ENCODE peak calls at places on chromosomes 2 and 18, in five cellular contexts. D is T-helper 1 cell, U is GM10248, Q is endothelial cell, V is AG08395. G is an unnamed sample.

GRCh38 chr18:76479351-76480238 is 15.4 kb downstream of the ZNF516 start:
- DNase-seq in U (no peak), D (no peak), V (no peak), Q (no peak), G (no peak)

GRCh38 chr18:56691530-56691929 is 40.4 kb downstream of the WDR7 start:
- DNase-seq in V (no peak), D (no peak), Q (no peak), U (no peak), G (no peak)

GRCh38 chr18:21735452-21736015 is 5.1 kb upstream of the MIB1 start:
- DNase-seq in V (no peak), Q (no peak), D (peak), U (no peak), G (no peak)

GRCh38 chr18:49839012-49839411 is 25.7 kb upstream of the ACAA2 start:
- DNase-seq in V (no peak), U (no peak), Q (no peak), D (no peak), G (no peak)

GRCh38 chr2:187799601-187800000 is 245.4 kb upstream of the TFPI start:
- DNase-seq in Q (no peak), U (no peak), V (no peak), D (no peak), G (no peak)

GRCh38 chr2:197308635-197309368 is 1.8 kb downstream of the ANKRD44 start:
- DNase-seq in D (peak), U (no peak), V (no peak), Q (no peak), G (no peak)

GRCh38 chr18:78494686-78495085 is 484.9 kb upstream of the SALL3 start:
- DNase-seq in Q (no peak), U (no peak), D (no peak), V (no peak), G (no peak)

GRCh38 chr2:43724728-43725526 is 48.7 kb upstream of the C1GALT1C1L start:
- DNase-seq in D (no peak), Q (no peak), U (no peak), V (no peak), G (no peak)

GRCh38 chr2:217475791-217476190 is 527.0 kb downstream of the TNS1 start:
- DNase-seq in Q (no peak), V (no peak), D (no peak), U (no peak), G (no peak)

GRCh38 chr2:174243812-174244211 is 4.5 kb downstream of the OLA1 start:
- DNase-seq in Q (no peak), D (no peak), U (no peak), V (no peak), G (no peak)